ENCODE peak calls at places on chromosomes 3 and 15, in nine cellular contexts. S is stomach, F is ovary, Z is activated B cell treated with CpG ODN at 0.5 μM for 24 hours, M is choroid plexus epithelial cell, A is psoas muscle, I is A549, R is RWPE1, H is fibroblast of the aortic adventitia. D is an unnamed sample.

GRCh38 chr15:53458736-53459135 is 300.7 kb downstream of the WDR72 start:
- DNase-seq in S (no peak), A (no peak), Z (no peak), R (no peak), H (no peak), F (no peak), I (no peak), M (no peak), D (no peak)

GRCh38 chr3:20236603-20237002 is 50.6 kb upstream of the SGO1 start:
- DNase-seq in R (no peak), A (no peak), S (no peak), H (no peak), I (no peak), F (no peak), Z (no peak), M (no peak), D (no peak)

GRCh38 chr15:78314181-78314581 is 14.8 kb upstream of the SKIC8 start:
- DNase-seq in F (no peak), Z (no peak), A (no peak), I (no peak), S (no peak), M (no peak), R (no peak), H (no peak), D (no peak)

GRCh38 chr3:105108823-105109222 is 257.9 kb upstream of the ALCAM start:
- DNase-seq in R (no peak), H (peak; percentile 7), Z (no peak), M (peak; percentile 33), S (no peak), I (no peak), A (no peak), F (no peak), D (no peak)

GRCh38 chr3:74546426-74546825 is 68.0 kb downstream of the CNTN3 start:
- DNase-seq in H (peak; percentile 83), M (peak; percentile 29), S (peak; percentile 26), F (no peak), Z (no peak), A (no peak), R (no peak), I (no peak), D (no peak)

GRCh38 chr15:36882487-36883108 is 217.8 kb downstream of the MEIS2 start:
- DNase-seq in Z (no peak), S (no peak), F (no peak), M (no peak), R (no peak), I (no peak), H (no peak), A (peak; percentile 28), D (no peak)

GRCh38 chr15:63978511-63979226 is 67.6 kb downstream of the DAPK2 start:
- DNase-seq in A (no peak), I (no peak), S (no peak), H (no peak), F (no peak), Z (no peak), M (no peak), R (no peak), D (no peak)

GRCh38 chr3:111588527-111588926 is 6.6 kb downstream of the ZBED2 start:
- DNase-seq in M (peak; percentile 10), R (no peak), I (no peak), Z (no peak), F (no peak), A (no peak), S (no peak), H (peak; percentile 24), D (no peak)

GRCh38 chr15:67820147-67820991 is 4.9 kb upstream of the SKOR1 start:
- DNase-seq in R (no peak), F (no peak), A (peak; percentile 36), M (no peak), I (no peak), Z (no peak), S (no peak), H (no peak), D (no peak)

GRCh38 chr3:114452176-114452744 is 158.4 kb downstream of the TIGIT start:
- DNase-seq in R (no peak), A (no peak), F (no peak), Z (no peak), S (no peak), H (peak; percentile 19), M (no peak), I (no peak), D (no peak)

GRCh38 chr3:111531446-111531845 is 10.6 kb upstream of the CD96 start:
- DNase-seq in A (no peak), H (peak; percentile 68), Z (no peak), I (no peak), S (no peak), R (no peak), M (no peak), F (no peak), D (no peak)

GRCh38 chr3:172279191-172279640 is 169.0 kb downstream of the GHSR start:
- DNase-seq in R (no peak), A (no peak), S (no peak), Z (no peak), F (no peak), H (peak; percentile 41), I (no peak), M (peak; percentile 50), D (no peak)

GRCh38 chr3:66934041-66934440 is 64.1 kb upstream of the KBTBD8 start:
- DNase-seq in A (no peak), R (no peak), F (no peak), M (no peak), I (no peak), Z (no peak), H (no peak), S (no peak), D (no peak)

GRCh38 chr15:98142584-98142983 is 182.1 kb downstream of the ARRDC4 start:
- DNase-seq in H (no peak), R (no peak), I (no peak), A (no peak), M (no peak), Z (no peak), F (no peak), S (no peak), D (no peak)
- TF ChIP-seq CTCF in H (peak; percentile 16), R (no peak), I (no peak), A (no peak), M (no peak), Z (no peak), F (no peak), S (no peak), D (peak; percentile 33)

DNA sequence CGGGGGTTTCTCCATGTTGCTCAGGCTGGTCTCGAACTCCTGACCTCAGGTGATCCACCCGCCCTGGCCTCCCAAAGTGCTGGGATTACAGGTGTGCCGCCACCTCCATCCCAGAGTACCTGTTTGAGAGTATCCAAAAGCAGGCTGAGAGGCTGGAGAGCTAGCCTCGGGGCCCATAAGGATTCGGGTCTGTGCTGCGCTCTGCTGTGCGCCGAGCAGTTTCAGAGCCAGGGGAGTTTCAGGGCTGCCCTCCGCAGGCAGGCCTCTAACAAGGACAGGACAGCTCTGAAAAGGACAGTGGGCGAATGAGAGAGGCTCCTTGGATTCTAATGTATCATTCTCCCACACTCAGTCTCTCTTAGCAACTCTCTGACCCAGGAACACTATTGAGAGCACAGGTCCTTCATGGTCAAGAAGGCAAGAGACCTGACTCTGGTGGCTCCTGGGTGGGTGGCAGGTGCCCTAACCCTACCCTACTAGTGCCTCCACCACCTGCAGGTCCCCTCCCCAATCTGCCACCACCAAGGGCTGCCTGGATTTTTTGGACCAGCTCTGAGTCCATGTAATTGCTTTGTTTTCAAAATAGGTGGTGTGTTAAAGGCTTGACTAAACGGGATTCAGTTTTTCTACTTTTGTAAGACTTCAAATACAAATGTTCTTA is 27.8 kb downstream of the MAGEF1 start:
- DNase-seq in M (no peak), S (no peak), H (no peak), A (no peak), Z (no peak), F (no peak), R (no peak), I (no peak), D (no peak)
- TF ChIP-seq CTCF in M (no peak), S (no peak), H (no peak), A (no peak), Z (no peak), F (no peak), R (no peak), I (no peak), D (no peak)

GRCh38 chr3:150174179-150174578 is 203.5 kb upstream of the PFN2 start:
- DNase-seq in S (no peak), A (no peak), H (no peak), F (no peak), Z (no peak), I (no peak), M (peak; percentile 62), R (no peak), D (no peak)
- TF ChIP-seq CTCF in S (no peak), A (no peak), H (no peak), F (no peak), Z (no peak), I (no peak), M (no peak), R (no peak), D (no peak)

GRCh38 chr15:40252438-40253178 is 13.7 kb downstream of the PAK6 start:
- DNase-seq in M (peak; percentile 23), Z (peak; percentile 45), R (no peak), I (no peak), A (peak; percentile 65), H (no peak), F (peak; percentile 42), S (peak; percentile 70), D (no peak)
- TF ChIP-seq CTCF in M (no peak), Z (no peak), R (no peak), I (no peak), A (no peak), H (no peak), F (no peak), S (no peak), D (no peak)

GRCh38 chr3:4977001-4977888 is 2.0 kb upstream of the BHLHE40 start:
- DNase-seq in I (peak; percentile 88), R (peak; percentile 44), A (peak; percentile 92), Z (peak; percentile 59), M (peak; percentile 93), H (peak; percentile 86), F (peak; percentile 88), S (peak; percentile 75), D (no peak)
- TF ChIP-seq CTCF in I (no peak), R (no peak), A (no peak), Z (no peak), M (peak; percentile 40), H (no peak), F (no peak), S (no peak), D (no peak)

DNA sequence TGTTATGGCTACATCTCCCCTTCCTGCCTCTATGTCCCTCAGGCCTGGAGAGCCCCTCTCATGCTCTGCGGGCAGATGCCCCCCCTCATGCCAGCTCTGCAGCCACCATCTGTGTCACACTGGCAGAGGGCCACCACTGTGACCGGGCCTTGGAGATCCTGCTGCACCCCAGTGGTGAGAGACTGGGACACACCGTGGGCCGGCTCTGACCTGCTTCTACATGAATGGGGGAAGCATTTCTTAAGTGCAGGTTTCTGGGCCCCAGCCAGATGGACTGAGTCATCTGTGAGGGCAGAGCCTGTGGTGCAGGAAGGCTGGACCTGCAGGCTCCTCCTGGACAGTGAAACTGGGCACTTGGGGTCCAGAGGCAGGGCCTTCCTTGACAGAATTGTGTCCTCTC is 4.8 kb downstream of the VWA5B2 start:
- DNase-seq in S (peak; percentile 65), H (peak; percentile 80), A (peak; percentile 79), R (peak; percentile 90), M (peak; percentile 90), I (peak; percentile 67), Z (no peak), F (no peak), D (no peak)
- TF ChIP-seq CTCF in S (no peak), H (peak; percentile 15), A (no peak), R (peak; percentile 59), M (peak; percentile 36), I (no peak), Z (no peak), F (no peak), D (no peak)